ENCODE peak calls at places on chromosomes 2 and 18, in six cellular contexts. N is aorta; H is IMR-90; X is prostate gland; D is CD8-positive, alpha-beta T cell; G is trophoblast cell. C is an unnamed sample. For H3K4me1, the result is how much of the 10 kb centered on the place peaks cover.

GRCh38 chr2:233131991-233132390 is 71.8 kb downstream of the INPP5D start:
- DNase-seq in N (no peak), X (no peak), G (no peak), H (no peak), D (no peak), C (no peak)

GRCh38 chr2:164717000-164717597 is 95.8 kb upstream of the GRB14 start:
- DNase-seq in N (no peak), H (peak), G (peak), D (no peak), X (no peak), C (peak)

GRCh38 chr2:139296672-139297209 is 516.6 kb upstream of the NXPH2 start:
- DNase-seq in G (no peak), N (no peak), H (no peak), X (no peak), D (no peak), C (no peak)

GRCh38 chr2:235940330-235940729 is 227.9 kb downstream of the GBX2 start:
- DNase-seq in H (peak), D (no peak), G (peak), X (no peak), N (no peak), C (peak)

GRCh38 chr2:15058015-15058414 is 425.5 kb downstream of the LRATD1 start:
- DNase-seq in G (peak), H (no peak), N (no peak), D (no peak), X (no peak), C (no peak)

GRCh38 chr2:61549546-61549945 is 11.4 kb upstream of the XPO1 start:
- DNase-seq in G (no peak), X (no peak), D (no peak), H (no peak), N (no peak), C (no peak)

GRCh38 chr18:11909597-11910026 is 1.5 kb upstream of the MPPE1 start:
- DNase-seq in G (peak), N (no peak), X (no peak), H (peak), D (no peak), C (peak)

GRCh38 chr18:28177828-28178635 is 1.1 kb upstream of the CDH2 start:
- DNase-seq in D (no peak), X (peak), G (peak), H (peak), N (peak), C (no peak)

GRCh38 chr2:181305151-181306123 is 151.7 kb upstream of the ITGA4 start:
- DNase-seq in G (no peak), H (peak), N (no peak), D (peak), X (no peak), C (peak)

GRCh38 chr2:173898178-173898668 is 67.0 kb downstream of the SP3 start:
- DNase-seq in G (no peak), X (no peak), D (no peak), H (no peak), N (no peak), C (no peak)

GRCh38 chr2:25409044-25409443 is 67.3 kb upstream of the DNMT3A start:
- DNase-seq in H (no peak), N (no peak), D (no peak), X (no peak), G (no peak), C (no peak)

GRCh38 chr2:103004426-103004942 is 242.7 kb downstream of the TMEM182 start:
- DNase-seq in D (no peak), H (no peak), N (no peak), X (no peak), G (no peak), C (no peak)

GRCh38 chr2:144983107-144983506 is 463.2 kb upstream of the ZEB2 start:
- DNase-seq in X (no peak), G (no peak), D (no peak), N (no peak), H (no peak), C (no peak)

GRCh38 chr18:14912967-14913366 is 165.0 kb downstream of the ANKRD30B start:
- DNase-seq in G (no peak), X (no peak), H (no peak), N (no peak), D (no peak), C (no peak)

GRCh38 chr2:72144412-72144745 is 3.3 kb downstream of the CYP26B1 start:
- DNase-seq in H (no peak), D (no peak), G (peak), X (no peak), N (peak), C (no peak)

GRCh38 chr2:109055435-109055834 is 66.4 kb upstream of the EDAR start:
- DNase-seq in G (no peak), D (no peak), X (no peak), N (no peak), H (no peak), C (no peak)

GRCh38 chr2:21330786-21331391 is 207.1 kb downstream of the TDRD15 start:
- DNase-seq in G (no peak), X (no peak), D (no peak), N (no peak), H (peak), C (peak)

GRCh38 chr18:47930844-47931706 is 616 bp upstream of the SMAD2 start:
- DNase-seq in G (peak), D (peak), H (peak), X (peak), N (peak), C (peak)

GRCh38 chr18:47931707-47932103 is 1.2 kb upstream of the SMAD2 start:
- DNase-seq in H (no peak), N (no peak), G (peak), D (peak), X (peak), C (peak)

GRCh38 chr18:47930086-47930843 is at the start of gene SMAD2:
- DNase-seq in G (peak), X (peak), D (peak), H (peak), N (peak), C (peak)

GRCh38 chr18:47932603-47933002 is 2.1 kb upstream of the SMAD2 start:
- DNase-seq in G (peak), D (no peak), N (no peak), X (no peak), H (no peak), C (no peak)

GRCh38 chr18:47932170-47932569 is 1.7 kb upstream of the SMAD2 start:
- DNase-seq in G (peak), H (no peak), X (no peak), D (no peak), N (no peak), C (no peak)
- H3K4me1 ChIP-seq in G (under half), H (under half), X (under half), D (under half), N (under half), C (under half)

GRCh38 chr2:10832228-10832936 is 19.8 kb upstream of the PDIA6 start:
- DNase-seq in H (peak), D (peak), G (peak), X (peak), N (peak), C (peak)
- H3K4me3 ChIP-seq in H (no peak), D (no peak), G (no peak), X (no peak), N (no peak), C (no peak)

DNA sequence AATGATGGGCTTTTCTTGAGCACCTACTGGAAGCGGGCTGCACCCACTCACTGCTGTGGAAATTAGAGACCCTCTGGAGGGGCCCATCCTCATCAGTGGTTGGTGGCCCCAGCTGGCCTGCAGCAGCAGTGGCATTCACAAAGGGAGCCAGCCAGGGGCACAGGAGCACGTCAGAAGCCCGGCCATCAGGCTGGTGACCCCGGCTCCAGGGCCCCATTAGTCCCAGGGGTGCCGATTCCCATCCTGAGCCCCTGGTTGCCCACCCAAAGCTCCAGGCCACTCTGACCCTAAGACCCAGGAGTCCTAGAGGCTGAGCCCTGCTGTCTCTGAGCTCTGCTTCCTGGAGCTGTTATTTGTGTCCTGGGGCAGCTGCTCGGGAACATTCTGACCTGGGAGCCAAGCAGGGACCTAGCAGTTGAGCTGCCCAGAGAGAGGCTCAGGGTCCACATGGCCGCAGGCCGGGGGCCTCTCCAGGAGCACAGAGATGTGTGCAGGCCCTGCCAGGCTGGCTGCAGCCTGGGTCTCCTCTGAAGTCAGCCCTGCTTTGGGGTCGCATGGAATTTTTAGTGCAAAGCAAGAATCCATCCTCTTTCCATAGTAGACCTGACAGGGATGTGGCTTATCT is 207.2 kb downstream of the KLHL29 start:
- DNase-seq in G (no peak), X (no peak), D (no peak), N (peak), H (no peak), C (no peak)
- H3K4me1 ChIP-seq in G (under half), X (under half), D (under half), N (under half), H (under half), C (under half)

GRCh38 chr2:171531291-171531690 is 9.0 kb downstream of the CYBRD1 start:
- DNase-seq in G (no peak), X (no peak), N (peak), H (peak), D (no peak), C (no peak)
- H3K4me3 ChIP-seq in G (no peak), X (no peak), N (no peak), H (no peak), D (no peak), C (no peak)

GRCh38 chr2:9188823-9189222 is 17.8 kb upstream of the ASAP2 start:
- DNase-seq in D (no peak), H (no peak), X (no peak), G (no peak), N (no peak), C (no peak)
- H3K4me1 ChIP-seq in D (under half), H (under half), X (under half), G (under half), N (under half), C (under half)

DNA sequence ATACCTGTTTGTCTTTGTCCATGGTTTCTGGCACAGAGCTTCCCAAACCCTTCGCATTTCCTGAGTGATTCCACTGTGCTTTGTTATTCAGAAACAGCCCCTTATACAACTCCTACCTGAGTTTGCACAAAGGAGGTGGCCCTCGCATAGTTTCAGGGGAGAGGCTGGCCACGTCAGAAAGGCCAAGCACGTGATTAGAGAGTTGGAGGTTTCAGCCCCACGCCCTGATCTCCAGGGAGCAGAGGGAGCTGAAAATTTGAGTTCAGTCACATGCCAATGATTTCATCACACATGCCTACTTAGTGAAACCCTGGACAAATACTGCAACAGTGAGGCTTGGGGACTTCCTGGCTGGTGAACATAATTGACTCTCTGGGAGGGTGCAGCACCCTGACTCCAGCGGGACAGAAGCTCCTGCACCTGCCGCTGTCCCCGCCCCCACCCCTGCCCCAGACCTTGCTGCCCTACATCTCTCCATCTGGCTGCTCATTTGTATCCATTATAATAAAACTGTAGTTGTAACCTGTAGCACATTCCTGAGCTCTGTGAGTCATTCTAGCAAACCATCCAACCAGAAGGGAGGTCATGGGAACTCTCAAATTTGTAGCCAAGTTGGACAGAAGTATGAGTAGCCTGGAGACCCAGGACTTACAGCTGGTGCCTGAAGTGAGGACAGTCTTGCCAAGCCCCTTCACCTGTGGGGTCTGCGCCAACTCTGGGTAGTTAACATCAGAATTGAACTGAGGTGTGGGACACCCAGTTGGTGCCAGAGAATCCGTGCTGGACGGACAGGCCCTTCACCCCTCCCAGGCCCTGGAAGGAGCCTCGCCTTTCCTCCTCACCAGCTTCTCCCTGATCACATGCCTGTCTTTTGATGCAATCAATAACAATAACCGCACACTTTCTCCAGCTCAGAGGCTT is 224.4 kb downstream of the ANAPC1 start:
- DNase-seq in G (peak), H (peak), N (peak), X (peak), D (no peak), C (peak)
- H3K4me3 ChIP-seq in G (no peak), H (no peak), N (no peak), X (no peak), D (no peak), C (no peak)

C was measured in small intestine.